ENCODE peak calls at places on chromosomes 6 and 20, in five cellular contexts. F is dermis microvascular lymphatic vessel endothelial cell, K is body of pancreas, G is lower leg skin, N is skeletal muscle cell. U is an unnamed sample.

GRCh38 chr6:4358414-4359107 is 223.2 kb upstream of the ECI2 start:
- DNase-seq in G (peak; percentile 92), N (peak; percentile 100), F (peak; percentile 99), K (peak; percentile 95), U (peak; percentile 86)

GRCh38 chr6:69867075-69867911 is 937 bp downstream of the COL19A1 start:
- DNase-seq in F (no peak), G (peak; percentile 15), K (peak; percentile 62), N (no peak), U (peak; percentile 34)

GRCh38 chr6:126804255-126805064 is 314.0 kb upstream of the RSPO3 start:
- DNase-seq in F (peak; percentile 18), G (peak; percentile 26), N (no peak), K (peak; percentile 23), U (no peak)

GRCh38 chr6:159093608-159094443 is 49.0 kb upstream of the TAGAP start:
- DNase-seq in K (no peak), F (no peak), N (no peak), G (no peak), U (no peak)

GRCh38 chr20:11807070-11807741 is 110.5 kb upstream of the BTBD3 start:
- DNase-seq in G (no peak), N (peak; percentile 62), F (no peak), K (no peak), U (no peak)

GRCh38 chr20:43238833-43239232 is 49.1 kb upstream of the PTPRT start:
- DNase-seq in K (peak; percentile 5), G (no peak), N (no peak), F (no peak), U (no peak)

GRCh38 chr6:72886170-72886569 is 264.3 kb downstream of the KCNQ5 start:
- DNase-seq in N (no peak), K (no peak), F (no peak), G (no peak), U (no peak)

GRCh38 chr20:7841291-7841966 is 98.8 kb downstream of the HAO1 start:
- DNase-seq in K (no peak), G (no peak), N (peak; percentile 52), F (no peak), U (no peak)

GRCh38 chr6:163965426-163966348 is 551.2 kb downstream of the QKI start:
- DNase-seq in K (peak; percentile 59), G (no peak), F (peak; percentile 93), N (no peak), U (no peak)